ENCODE peak calls at places on chromosome 12, in five cellular contexts. W is AG09309, G is AG10803, H is A549, Q is BE2C. L is an unnamed sample.
A peak's percentile ranks its signal among the peaks of the same experiment; 100 is the strongest.

GRCh38 chr12:31737763-31738162 is 8.9 kb upstream of the AMN1 start:
- DNase-seq in W (no peak), G (no peak), H (no peak), Q (no peak), L (no peak)

GRCh38 chr12:46886541-46887041 is 60.8 kb upstream of the SLC38A4 start:
- DNase-seq in W (peak; percentile 72), G (peak; percentile 96), H (no peak), Q (no peak), L (no peak)

GRCh38 chr12:6058481-6059161 is 65.8 kb downstream of the VWF start:
- DNase-seq in W (no peak), G (no peak), H (no peak), Q (no peak), L (no peak)

GRCh38 chr12:1668833-1669543 is 21.9 kb upstream of the ADIPOR2 start:
- DNase-seq in W (no peak), G (no peak), H (no peak), Q (no peak), L (no peak)

GRCh38 chr12:58920102-58920955 is at the start of gene LRIG3:
- DNase-seq in W (peak; percentile 49), G (peak; percentile 87), H (peak; percentile 85), Q (peak; percentile 76), L (peak; percentile 96)

GRCh38 chr12:124921200-124922008 is 7.0 kb upstream of the UBC start:
- DNase-seq in W (no peak), G (peak; percentile 61), H (no peak), Q (peak; percentile 76), L (no peak)

GRCh38 chr12:96473394-96474093 is 15.8 kb upstream of the CFAP54 start:
- DNase-seq in W (no peak), G (no peak), H (no peak), Q (no peak), L (no peak)

GRCh38 chr12:15631007-15631715 is 158.0 kb downstream of the EPS8 start:
- DNase-seq in W (no peak), G (peak; percentile 65), H (no peak), Q (no peak), L (no peak)

GRCh38 chr12:13941258-13942249 is 39.8 kb downstream of the GRIN2B start:
- DNase-seq in W (no peak), G (peak; percentile 40), H (peak; percentile 87), Q (peak; percentile 39), L (no peak)

GRCh38 chr12:124699878-124700277 is 132.5 kb upstream of the NCOR2 start:
- DNase-seq in W (no peak), G (no peak), H (no peak), Q (no peak), L (peak; percentile 59)

GRCh38 chr12:121668750-121669524 is 517 bp downstream of the MORN3 start:
- DNase-seq in W (no peak), G (peak; percentile 23), H (peak; percentile 57), Q (peak; percentile 78), L (no peak)

GRCh38 chr12:132710062-132710421 is 600 bp upstream of the PGAM5 start:
- DNase-seq in W (no peak), G (no peak), H (no peak), Q (no peak), L (peak; percentile 82)

GRCh38 chr12:31370645-31371620 is 45.0 kb upstream of the SINHCAF start:
- DNase-seq in W (no peak), G (no peak), H (no peak), Q (no peak), L (no peak)

GRCh38 chr12:131943389-131943788 is 6.4 kb upstream of the EP400 start:
- DNase-seq in W (no peak), G (no peak), H (no peak), Q (no peak), L (peak; percentile 48)

GRCh38 chr12:124004233-124004875 is 31.3 kb downstream of the ZNF664 start:
- DNase-seq in W (no peak), G (no peak), H (no peak), Q (no peak), L (no peak)

GRCh38 chr12:6791931-6792520 is 2.7 kb downstream of the CD4 start:
- DNase-seq in W (no peak), G (no peak), H (no peak), Q (no peak), L (no peak)

GRCh38 chr12:40692617-40693502 is 621 bp downstream of the CNTN1 start:
- DNase-seq in W (no peak), G (no peak), H (peak; percentile 36), Q (peak; percentile 50), L (peak; percentile 78)

GRCh38 chr12:108634225-108634795 is 616 bp upstream of the SELPLG start:
- DNase-seq in W (no peak), G (no peak), H (no peak), Q (no peak), L (no peak)
- H3K4me3 ChIP-seq in W (no peak overlapping the region), G (no peak overlapping the region), H (no peak overlapping the region), Q (no peak overlapping the region), L (no peak overlapping the region)

GRCh38 chr12:204261-204678 is 9.7 kb downstream of the SLC6A12 start:
- DNase-seq in W (no peak), G (no peak), H (no peak), Q (no peak), L (no peak)

GRCh38 chr12:203074-203461 is 10.9 kb downstream of the SLC6A12 start:
- DNase-seq in W (no peak), G (no peak), H (no peak), Q (no peak), L (no peak)

GRCh38 chr12:202081-202731 is 11.8 kb downstream of the SLC6A12 start:
- DNase-seq in W (no peak), G (no peak), H (no peak), Q (no peak), L (peak; percentile 68)

GRCh38 chr12:205026-205425 is 8.9 kb downstream of the SLC6A12 start:
- DNase-seq in W (no peak), G (no peak), H (no peak), Q (no peak), L (peak; percentile 60)

GRCh38 chr12:203462-204260 is 10.3 kb downstream of the SLC6A12 start:
- DNase-seq in W (no peak), G (no peak), H (peak; percentile 53), Q (peak; percentile 56), L (no peak)
- H3K4me3 ChIP-seq in W (no peak overlapping the region), G (peak overlapping the region; percentile 32), H (peak overlapping the region; percentile 93), Q (peak overlapping the region; percentile 37), L (no peak overlapping the region)

GRCh38 chr12:87982208-87982607 is 47.0 kb downstream of the C12orf50 start:
- DNase-seq in W (no peak), G (peak; percentile 1), H (no peak), Q (no peak), L (no peak)
- H3K4me3 ChIP-seq in W (no peak overlapping the region), G (no peak overlapping the region), H (no peak overlapping the region), Q (no peak overlapping the region), L (no peak overlapping the region)

GRCh38 chr12:51722387-51722786 is 126.1 kb downstream of the FIGNL2 start:
- DNase-seq in W (no peak), G (no peak), H (no peak), Q (no peak), L (no peak)

GRCh38 chr12:51717325-51717925 is 126.4 kb downstream of the SCN8A start:
- DNase-seq in W (no peak), G (no peak), H (no peak), Q (no peak), L (no peak)

GRCh38 chr12:51726931-51727330 is 121.6 kb downstream of the FIGNL2 start:
- DNase-seq in W (no peak), G (peak; percentile 20), H (no peak), Q (no peak), L (no peak)

DNA sequence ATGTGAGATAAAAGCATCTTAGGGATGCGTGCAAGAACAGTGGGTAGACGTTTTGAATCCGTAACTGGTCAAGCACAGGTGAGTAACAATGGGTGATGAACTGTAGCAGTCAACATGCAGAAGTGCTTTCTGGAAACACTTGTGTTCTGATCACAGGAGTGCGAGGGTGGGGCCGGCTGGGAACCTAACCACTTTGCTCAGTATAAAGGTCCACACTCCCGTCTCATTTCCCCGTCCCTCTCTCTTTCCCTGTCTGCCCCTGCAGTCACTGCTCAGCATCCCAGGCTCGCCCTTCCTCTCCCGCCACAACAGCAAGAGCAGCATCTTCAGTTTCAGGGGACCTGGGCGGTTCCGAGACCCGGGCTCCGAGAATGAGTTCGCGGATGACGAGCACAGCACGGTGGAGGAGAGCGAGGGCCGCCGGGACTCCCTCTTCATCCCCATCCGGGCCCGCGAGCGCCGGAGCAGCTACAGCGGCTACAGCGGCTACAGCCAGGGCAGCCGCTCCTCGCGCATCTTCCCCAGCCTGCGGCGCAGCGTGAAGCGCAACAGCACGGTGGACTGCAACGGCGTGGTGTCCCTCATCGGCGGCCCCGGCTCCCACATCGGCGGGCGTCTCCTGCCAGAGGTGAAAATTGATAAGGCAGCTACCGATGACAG is 127.1 kb downstream of the FIGNL2 start:
- DNase-seq in W (no peak), G (no peak), H (no peak), Q (peak; percentile 67), L (peak; percentile 83)
- H3K4me3 ChIP-seq in W (no peak overlapping the region), G (no peak overlapping the region), H (no peak overlapping the region), Q (peak overlapping the region; percentile 51), L (no peak overlapping the region)

DNA sequence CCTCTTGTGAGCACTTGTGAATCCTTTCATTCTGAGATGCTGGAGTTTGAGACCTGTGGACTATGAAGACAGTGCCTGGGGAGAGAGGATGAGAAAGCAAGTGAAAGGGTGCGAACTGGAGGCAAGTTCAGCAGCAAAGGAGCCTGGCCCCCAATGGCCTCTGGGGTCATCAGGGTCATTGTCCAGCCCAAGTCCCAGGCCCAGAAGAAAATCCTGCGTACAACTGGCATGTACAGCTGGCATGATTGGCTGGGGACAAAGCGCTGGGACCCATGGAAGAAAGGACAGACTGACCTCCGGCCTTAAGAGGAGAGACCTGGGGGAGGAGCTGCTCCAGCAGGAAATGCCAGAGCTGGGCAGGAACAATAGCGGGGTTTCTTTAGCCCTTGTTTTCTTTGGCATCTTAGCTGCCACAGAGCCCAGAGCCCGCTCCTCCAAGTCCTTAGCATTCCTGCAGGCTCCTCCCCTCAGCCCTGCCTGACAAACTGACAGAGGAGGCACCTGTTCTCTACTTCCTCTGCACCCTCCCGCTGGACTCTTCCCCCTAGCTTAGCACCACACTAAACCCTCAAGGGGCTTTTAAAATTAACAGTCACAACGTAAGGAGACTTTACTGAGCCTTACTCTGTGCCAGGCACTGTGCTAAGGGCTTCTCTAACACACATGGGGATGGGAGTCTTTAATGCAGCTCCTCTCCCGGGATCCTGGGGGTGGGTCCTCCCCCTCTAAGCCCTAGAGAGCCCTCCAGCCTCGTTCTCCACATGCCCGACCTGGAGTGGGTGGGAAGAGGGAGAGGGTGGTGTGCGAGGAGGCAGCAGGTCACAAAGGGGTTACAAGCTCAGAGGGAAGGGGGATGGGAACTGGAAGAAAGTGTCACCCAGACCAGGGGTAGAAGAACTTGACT is 1.9 kb upstream of the AQP5 start:
- DNase-seq in W (no peak), G (peak; percentile 16), H (peak; percentile 54), Q (no peak), L (peak; percentile 87)
- H3K4me3 ChIP-seq in W (no peak overlapping the region), G (no peak overlapping the region), H (no peak overlapping the region), Q (no peak overlapping the region), L (no peak overlapping the region)